ENCODE peak calls at places on chromosomes 12 and 14, in seven cellular contexts. G is Peyer's patch, W is epithelial cell of proximal tubule, O is HL-60, B is colonic mucosa, Q is fibroblast of the aortic adventitia, K is body of pancreas. D is an unnamed sample.

GRCh38 chr12:28958553-28959195 is 190.4 kb upstream of the FAR2 start:
- DNase-seq in G (no peak), W (no peak), O (no peak), B (no peak), Q (peak; percentile 86), K (no peak), D (peak; percentile 87)

GRCh38 chr14:62213516-62213915 is 451.3 kb downstream of the SNAPC1 start:
- DNase-seq in G (no peak), W (no peak), O (no peak), B (no peak), Q (peak; percentile 79), K (no peak), D (peak; percentile 56)

GRCh38 chr14:77123381-77124344 is 17.9 kb downstream of the ZDHHC22 start:
- DNase-seq in G (peak; percentile 69), W (no peak), O (no peak), B (peak; percentile 95), Q (no peak), K (peak; percentile 98), D (peak; percentile 10)

GRCh38 chr14:95496690-95497241 is 19.7 kb downstream of the SYNE3 start:
- DNase-seq in G (no peak), W (no peak), O (no peak), B (peak; percentile 43), Q (peak; percentile 93), K (no peak), D (peak; percentile 80)

GRCh38 chr14:64654072-64654899 is 49.9 kb upstream of the PLEKHG3 start:
- DNase-seq in G (no peak), W (peak; percentile 73), O (peak; percentile 60), B (no peak), Q (peak; percentile 74), K (no peak), D (peak; percentile 72)

GRCh38 chr12:989751-990278 is 1.2 kb upstream of the ERC1 start:
- DNase-seq in G (no peak), W (no peak), O (peak; percentile 50), B (peak; percentile 27), Q (peak; percentile 74), K (peak; percentile 16), D (peak; percentile 74)

GRCh38 chr14:88340357-88340756 is 17.3 kb upstream of the KCNK10 start:
- DNase-seq in G (no peak), W (no peak), O (no peak), B (no peak), Q (no peak), K (no peak), D (no peak)

GRCh38 chr14:105045710-105046326 is 19.4 kb downstream of the GPR132 start:
- DNase-seq in G (peak; percentile 92), W (no peak), O (peak; percentile 94), B (peak; percentile 93), Q (peak; percentile 80), K (peak; percentile 87), D (peak; percentile 83)

GRCh38 chr14:21308479-21309237 is 28.8 kb downstream of the RPGRIP1 start:
- DNase-seq in G (peak; percentile 90), W (peak; percentile 66), O (peak; percentile 86), B (peak; percentile 91), Q (peak; percentile 28), K (peak; percentile 92), D (peak; percentile 77)

GRCh38 chr14:74531467-74531866 is 37.9 kb downstream of the ISCA2 start:
- DNase-seq in G (no peak), W (no peak), O (no peak), B (peak; percentile 45), Q (peak; percentile 72), K (no peak), D (peak; percentile 65)
- TF ChIP-seq CTCF in G (no peak), W (peak; percentile 31), O (no peak), B (no peak), Q (peak; percentile 46), K (no peak), D (peak; percentile 33)

DNA sequence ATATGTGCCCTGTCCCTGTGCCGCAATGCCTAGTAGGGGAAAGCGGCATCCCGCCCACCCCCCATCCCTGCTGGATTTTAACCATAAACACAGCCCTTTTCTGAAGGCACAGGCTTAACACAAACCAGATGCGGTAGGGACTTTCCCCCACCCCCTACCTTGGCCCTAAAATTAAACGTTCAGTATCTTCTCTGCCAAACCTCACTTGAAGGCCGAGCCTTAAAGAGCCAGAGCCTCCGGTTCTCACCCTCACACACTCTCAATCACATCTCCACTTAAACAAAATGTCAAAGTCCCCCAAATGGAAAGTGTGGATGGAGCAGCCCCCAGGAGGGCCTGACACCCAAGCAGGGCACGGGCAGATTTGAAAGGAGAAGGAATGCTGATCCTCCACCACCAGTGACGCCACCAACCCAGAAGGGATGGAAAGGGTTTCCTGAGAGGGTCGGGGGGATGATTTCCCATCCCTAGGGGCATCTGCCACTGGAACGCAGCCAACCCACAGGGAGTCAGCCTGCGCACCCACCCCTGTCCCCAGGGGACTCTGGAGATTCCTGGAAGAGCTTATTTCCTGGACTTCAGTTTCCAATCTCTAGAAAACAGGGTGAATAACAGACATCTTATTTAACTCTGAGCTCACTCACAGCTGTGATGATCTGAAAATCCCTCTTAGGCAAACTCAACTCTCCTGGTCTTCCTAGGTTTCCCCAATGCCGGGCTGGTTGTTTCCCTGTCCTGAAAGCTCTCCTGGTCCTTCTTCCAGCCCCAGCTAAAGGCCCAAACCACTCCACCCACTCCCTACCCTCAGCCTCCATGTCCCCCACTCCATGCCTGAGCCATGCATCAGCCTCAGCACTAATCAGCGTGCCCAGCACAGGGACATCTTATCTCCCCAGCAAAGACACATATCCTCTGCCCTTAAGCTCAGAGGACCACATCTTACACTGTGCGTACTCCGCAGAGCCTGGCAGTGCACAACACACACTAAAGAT is 26.3 kb downstream of the ACTN1 start:
- DNase-seq in G (no peak), W (no peak), O (no peak), B (no peak), Q (peak; percentile 92), K (no peak), D (peak; percentile 77)
- H3K4me3 ChIP-seq in G (peak overlapping the region; percentile 12), W (no peak overlapping the region), O (no peak overlapping the region), B (no peak overlapping the region), Q (peak overlapping the region; percentile 43), K (no peak overlapping the region), D (peak overlapping the region; percentile 21)

GRCh38 chr12:69468237-69469026 is 1.8 kb upstream of the FRS2 start:
- DNase-seq in G (no peak), W (no peak), O (no peak), B (no peak), Q (peak; percentile 69), K (no peak), D (no peak)
- TF ChIP-seq CTCF in G (no peak), W (no peak), O (no peak), B (no peak), Q (no peak), K (no peak), D (no peak)

GRCh38 chr12:86513206-86513605 is 257.0 kb upstream of the MGAT4C start:
- DNase-seq in G (no peak), W (no peak), O (no peak), B (no peak), Q (peak; percentile 18), K (no peak), D (peak; percentile 15)
- H3K4me3 ChIP-seq in G (no peak overlapping the region), W (no peak overlapping the region), O (no peak overlapping the region), B (no peak overlapping the region), Q (no peak overlapping the region), K (no peak overlapping the region), D (no peak overlapping the region)

GRCh38 chr12:58176296-58176869 is 235.0 kb downstream of the ATP23 start:
- DNase-seq in G (peak; percentile 28), W (no peak), O (peak; percentile 42), B (peak; percentile 45), Q (peak; percentile 5), K (peak; percentile 40), D (peak; percentile 50)
- TF ChIP-seq CTCF in G (peak; percentile 34), W (peak; percentile 71), O (peak; percentile 42), B (no peak), Q (peak; percentile 32), K (peak; percentile 59), D (peak; percentile 58)

GRCh38 chr12:57737467-57738141 is 938 bp downstream of the AGAP2 start:
- DNase-seq in G (no peak), W (no peak), O (no peak), B (no peak), Q (no peak), K (no peak), D (no peak)

GRCh38 chr12:57736743-57737466 is 1.6 kb downstream of the AGAP2 start:
- DNase-seq in G (no peak), W (no peak), O (no peak), B (no peak), Q (no peak), K (no peak), D (no peak)

GRCh38 chr12:57738661-57739237 is at the start of gene AGAP2:
- DNase-seq in G (no peak), W (no peak), O (no peak), B (no peak), Q (no peak), K (no peak), D (no peak)

GRCh38 chr12:57739387-57739786 is 845 bp upstream of the AGAP2 start:
- DNase-seq in G (no peak), W (no peak), O (no peak), B (no peak), Q (no peak), K (no peak), D (no peak)

GRCh38 chr12:57738142-57738474 is 434 bp downstream of the AGAP2 start:
- DNase-seq in G (no peak), W (no peak), O (no peak), B (no peak), Q (no peak), K (no peak), D (no peak)
- H3K4me3 ChIP-seq in G (peak overlapping the region; percentile 36), W (peak overlapping the region; percentile 4), O (no peak overlapping the region), B (peak overlapping the region; percentile 5), Q (peak overlapping the region; percentile 42), K (no peak overlapping the region), D (peak overlapping the region; percentile 17)

GRCh38 chr14:100701314-100701713 is 25.4 kb upstream of the DLK1 start:
- DNase-seq in G (no peak), W (no peak), O (no peak), B (no peak), Q (no peak), K (no peak), D (no peak)
- TF ChIP-seq CTCF in G (no peak), W (no peak), O (no peak), B (no peak), Q (no peak), K (no peak), D (no peak)

DNA sequence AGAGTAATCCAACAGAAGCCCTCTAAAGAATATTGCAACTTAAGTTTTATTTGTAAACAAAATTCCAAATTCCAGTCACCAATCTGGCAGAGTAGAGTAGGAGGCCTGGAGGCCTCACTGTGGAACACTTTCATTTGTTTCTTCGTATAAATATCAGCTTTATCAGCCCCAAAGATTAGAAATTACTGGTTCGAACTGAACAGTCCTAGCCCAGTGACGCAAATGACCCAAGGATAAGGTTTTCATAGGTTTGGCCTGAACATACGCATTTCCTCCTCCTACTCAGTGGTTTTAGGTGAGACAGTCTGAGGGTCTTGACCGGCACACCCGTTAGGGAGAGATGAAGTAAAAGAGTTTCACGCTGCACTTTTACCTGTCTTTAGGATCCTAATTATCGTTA is 1.7 kb downstream of the CDC42BPB start:
- DNase-seq in G (no peak), W (no peak), O (no peak), B (no peak), Q (peak; percentile 57), K (no peak), D (peak; percentile 65)
- H3K4me3 ChIP-seq in G (peak overlapping the region; percentile 99), W (peak overlapping the region; percentile 86), O (no peak overlapping the region), B (peak overlapping the region; percentile 93), Q (peak overlapping the region; percentile 96), K (no peak overlapping the region), D (peak overlapping the region; percentile 80)

GRCh38 chr12:124680863-124681778 is 113.7 kb upstream of the NCOR2 start:
- DNase-seq in G (no peak), W (no peak), O (peak; percentile 90), B (peak; percentile 42), Q (peak; percentile 65), K (no peak), D (peak; percentile 96)
- TF ChIP-seq CTCF in G (peak; percentile 12), W (peak; percentile 32), O (peak; percentile 20), B (no peak), Q (peak; percentile 25), K (no peak), D (peak; percentile 51)

D was measured in fibroblast of pulmonary artery.